ENCODE peak calls at places on chromosomes 1 and 21, in nine cellular contexts. U is lung; F is left ventricle myocardium inferior; X is mammary epithelial cell; P is CD4-positive, alpha-beta T cell; K is tibial nerve; S is PC-9; L is CD8-positive, alpha-beta T cell; Q is breast epithelium. B is an unnamed sample.
A peak's percentile ranks its signal among the peaks of the same experiment; 100 is the strongest.

GRCh38 chr1:8671313-8671917 is 146.0 kb downstream of the RERE start:
- DNase-seq in Q (no peak), U (no peak), X (no peak), S (no peak), F (no peak), L (no peak), P (no peak), K (peak; percentile 67), B (peak; percentile 47)

GRCh38 chr1:246640747-246641146 is 74.5 kb downstream of the CNST start:
- DNase-seq in Q (no peak), K (no peak), X (no peak), U (no peak), F (no peak), P (no peak), L (no peak), S (no peak), B (no peak)

GRCh38 chr1:51956528-51957509 is 33.7 kb downstream of the RAB3B start:
- DNase-seq in L (no peak), S (no peak), K (no peak), X (peak; percentile 17), F (no peak), P (no peak), Q (no peak), U (no peak), B (no peak)

GRCh38 chr1:241684108-241684507 is 32.0 kb downstream of the WDR64 start:
- DNase-seq in S (no peak), P (no peak), Q (no peak), L (no peak), U (no peak), F (no peak), X (no peak), K (no peak), B (no peak)

GRCh38 chr1:204960306-204960984 is 82.6 kb upstream of the CNTN2 start:
- DNase-seq in Q (no peak), P (no peak), S (no peak), X (no peak), U (no peak), F (no peak), L (no peak), K (no peak), B (no peak)

GRCh38 chr1:110312188-110313121 is 26.7 kb upstream of the RBM15 start:
- DNase-seq in F (peak; percentile 80), S (peak; percentile 74), U (peak; percentile 80), K (peak; percentile 62), P (peak; percentile 62), X (peak; percentile 49), Q (peak; percentile 85), L (peak; percentile 62), B (peak; percentile 88)

GRCh38 chr1:206739411-206740076 is 31.0 kb upstream of the IL19 start:
- DNase-seq in F (no peak), U (no peak), Q (no peak), K (no peak), S (no peak), X (no peak), P (no peak), L (no peak), B (peak; percentile 46)

GRCh38 chr1:57576750-57577149 is 152.9 kb upstream of the DAB1 start:
- DNase-seq in S (no peak), U (no peak), F (no peak), L (no peak), X (no peak), P (no peak), Q (no peak), K (no peak), B (no peak)

GRCh38 chr1:93990010-93990409 is 80.8 kb upstream of the GCLM start:
- DNase-seq in L (no peak), Q (no peak), F (no peak), X (no peak), U (no peak), P (no peak), K (no peak), S (no peak), B (no peak)

GRCh38 chr1:45568421-45568820 is 15.4 kb upstream of the NASP start:
- DNase-seq in L (no peak), S (peak; percentile 22), F (no peak), U (no peak), K (no peak), P (no peak), X (no peak), Q (peak; percentile 68), B (no peak)

DNA sequence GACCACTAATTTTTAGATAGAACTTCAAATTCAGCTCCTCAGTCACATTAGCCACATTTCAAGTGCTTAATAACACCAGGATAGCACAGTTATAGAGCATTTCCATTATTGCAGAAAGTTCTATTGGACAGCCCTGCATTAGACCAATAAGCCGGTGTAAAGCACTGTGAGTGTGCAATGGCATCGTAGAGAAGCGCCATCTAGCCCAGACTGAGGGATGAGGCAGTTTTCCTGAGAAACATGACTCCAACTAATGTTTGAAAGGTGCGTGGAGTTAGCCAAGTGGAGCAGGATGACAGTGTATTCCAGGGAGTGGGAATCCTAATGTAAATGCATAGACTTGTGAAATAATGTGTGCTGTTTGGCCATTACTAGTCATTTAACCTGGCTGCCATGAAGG is 7.7 kb downstream of the RPE65 start:
- DNase-seq in L (no peak), P (no peak), U (no peak), X (no peak), F (no peak), Q (no peak), K (no peak), S (no peak), B (no peak)
- H3K9me3 ChIP-seq in L (no peaks in the 10 kb centered on the region), P (no peaks in the 10 kb centered on the region), U (no peaks in the 10 kb centered on the region), X (no peaks in the 10 kb centered on the region), F (no peaks in the 10 kb centered on the region), Q (no peaks in the 10 kb centered on the region), K (no peaks in the 10 kb centered on the region), S (no peaks in the 10 kb centered on the region), B (no peaks in the 10 kb centered on the region)

GRCh38 chr1:162700131-162700530 is 67.9 kb downstream of the DDR2 start:
- DNase-seq in L (no peak), P (no peak), Q (no peak), U (no peak), S (no peak), X (no peak), K (no peak), F (no peak), B (no peak)

GRCh38 chr1:162701286-162701685 is 69.0 kb downstream of the DDR2 start:
- DNase-seq in X (no peak), Q (no peak), F (no peak), P (no peak), K (no peak), S (no peak), L (no peak), U (no peak), B (no peak)

GRCh38 chr1:162703708-162704107 is 71.4 kb downstream of the DDR2 start:
- DNase-seq in Q (no peak), S (no peak), F (peak; percentile 42), P (no peak), L (no peak), U (no peak), X (no peak), K (no peak), B (peak; percentile 19)

GRCh38 chr1:162704673-162705424 is 72.6 kb downstream of the DDR2 start:
- DNase-seq in X (no peak), S (no peak), Q (no peak), K (no peak), L (no peak), U (no peak), F (peak; percentile 41), P (no peak), B (peak; percentile 30)

GRCh38 chr1:162702628-162703027 is 70.4 kb downstream of the DDR2 start:
- DNase-seq in K (no peak), U (no peak), F (no peak), X (no peak), P (no peak), L (no peak), Q (no peak), S (no peak), B (no peak)
- H3K9me3 ChIP-seq in K (no peaks in the 10 kb centered on the region), U (no peaks in the 10 kb centered on the region), F (no peaks in the 10 kb centered on the region), X (no peaks in the 10 kb centered on the region), P (no peaks in the 10 kb centered on the region), L (no peaks in the 10 kb centered on the region), Q (no peaks in the 10 kb centered on the region), S (no peaks in the 10 kb centered on the region), B (no peaks in the 10 kb centered on the region)

GRCh38 chr1:228299901-228300300 is 92.1 kb downstream of the OBSCN start:
- DNase-seq in P (no peak), X (no peak), S (no peak), K (no peak), U (no peak), L (no peak), Q (no peak), F (no peak), B (no peak)

GRCh38 chr1:228297242-228297641 is 89.4 kb downstream of the OBSCN start:
- DNase-seq in F (no peak), L (no peak), S (no peak), U (no peak), K (no peak), X (no peak), Q (no peak), P (no peak), B (no peak)

GRCh38 chr1:228297822-228298221 is 90.0 kb downstream of the OBSCN start:
- DNase-seq in X (no peak), S (no peak), U (no peak), P (no peak), L (no peak), K (no peak), Q (no peak), F (peak; percentile 15), B (no peak)

GRCh38 chr1:228299211-228299610 is 91.4 kb downstream of the OBSCN start:
- DNase-seq in L (no peak), P (no peak), K (no peak), X (no peak), F (no peak), S (no peak), U (no peak), Q (no peak), B (no peak)

GRCh38 chr1:228298471-228298870 is 90.6 kb downstream of the OBSCN start:
- DNase-seq in Q (no peak), S (no peak), F (no peak), X (no peak), U (no peak), K (no peak), P (no peak), L (no peak), B (no peak)
- H3K9me3 ChIP-seq in Q (peaks cover 21% of the 10 kb centered on the region), S (peaks cover 29% of the 10 kb centered on the region), F (peaks cover 35% of the 10 kb centered on the region), X (peaks cover 16% of the 10 kb centered on the region), U (no peaks in the 10 kb centered on the region), K (no peaks in the 10 kb centered on the region), P (peaks cover 29% of the 10 kb centered on the region), L (peaks cover 16% of the 10 kb centered on the region), B (no peaks in the 10 kb centered on the region)

GRCh38 chr21:28607545-28607944 is 385.1 kb downstream of the LTN1 start:
- DNase-seq in X (no peak), F (no peak), U (no peak), Q (no peak), L (no peak), P (no peak), S (no peak), K (no peak), B (no peak)

GRCh38 chr21:28601708-28602107 is 391.0 kb downstream of the LTN1 start:
- DNase-seq in L (no peak), P (no peak), Q (no peak), S (no peak), U (peak; percentile 38), K (no peak), X (peak; percentile 12), F (no peak), B (no peak)

GRCh38 chr21:28602581-28602980 is 390.1 kb downstream of the LTN1 start:
- DNase-seq in F (no peak), X (no peak), U (no peak), L (no peak), S (no peak), K (no peak), Q (no peak), P (no peak), B (no peak)

GRCh38 chr21:28608646-28609045 is 384.0 kb downstream of the LTN1 start:
- DNase-seq in P (no peak), S (no peak), F (no peak), U (no peak), Q (no peak), X (peak; percentile 13), K (no peak), L (no peak), B (no peak)

GRCh38 chr21:28605138-28605537 is 387.5 kb downstream of the LTN1 start:
- DNase-seq in K (no peak), X (no peak), P (no peak), U (no peak), F (no peak), Q (no peak), L (peak; percentile 3), S (no peak), B (no peak)
- H3K9me3 ChIP-seq in K (no peaks in the 10 kb centered on the region), X (peaks cover 4% of the 10 kb centered on the region), P (peaks cover 13% of the 10 kb centered on the region), U (no peaks in the 10 kb centered on the region), F (peaks cover 21% of the 10 kb centered on the region), Q (peaks cover 4% of the 10 kb centered on the region), L (peaks cover 1% of the 10 kb centered on the region), S (no peaks in the 10 kb centered on the region), B (no peaks in the 10 kb centered on the region)